ENCODE peak calls at places on chromosomes 7 and 10, in five cellular contexts. G, O, W, J and A are unnamed samples.

GRCh38 chr10:117166420-117167345 is 28.6 kb upstream of the VAX1 start:
- DNase-seq in W (no peak), O (no peak), G (no peak), J (no peak), A (no peak)

GRCh38 chr7:46772740-46773139 is 809.2 kb downstream of the TNS3 start:
- DNase-seq in W (no peak), O (no peak), G (no peak), J (no peak), A (no peak)

GRCh38 chr7:21504021-21504420 is 38.8 kb upstream of the DNAH11 start:
- DNase-seq in O (no peak), W (no peak), G (no peak), J (no peak), A (no peak)

GRCh38 chr7:155590215-155591023 is 44.1 kb upstream of the CNPY1 start:
- DNase-seq in J (no peak), W (peak; percentile 90), G (no peak), O (no peak), A (no peak)

GRCh38 chr10:88012627-88013026 is 149.2 kb downstream of the PTEN start:
- DNase-seq in W (no peak), G (no peak), O (no peak), J (no peak), A (peak; percentile 42)

GRCh38 chr7:30173058-30173897 is 38.5 kb downstream of the MTURN start:
- DNase-seq in O (no peak), W (no peak), G (no peak), J (peak; percentile 86), A (peak; percentile 95)

GRCh38 chr7:137762334-137762733 is 84.4 kb downstream of the DGKI start:
- DNase-seq in J (no peak), W (no peak), G (no peak), O (no peak), A (no peak)

GRCh38 chr7:17054836-17055235 is 173.1 kb upstream of the AGR3 start:
- DNase-seq in W (no peak), J (no peak), O (no peak), G (no peak), A (no peak)

GRCh38 chr10:108392286-108392685 is 1227.8 kb upstream of the SORCS1 start:
- DNase-seq in O (no peak), W (no peak), J (no peak), G (no peak), A (no peak)

GRCh38 chr10:1070939-1071338 is 14.8 kb downstream of the WDR37 start:
- DNase-seq in J (no peak), G (no peak), W (no peak), O (no peak), A (no peak)

GRCh38 chr7:82234457-82235049 is 209.0 kb downstream of the CACNA2D1 start:
- DNase-seq in W (peak; percentile 48), G (no peak), J (no peak), O (no peak), A (peak; percentile 62)

GRCh38 chr10:124181656-124182055 is 88.3 kb upstream of the CHST15 start:
- DNase-seq in O (no peak), G (no peak), W (no peak), J (no peak), A (no peak)

GRCh38 chr7:29946428-29947186 is 43.0 kb downstream of the SCRN1 start:
- DNase-seq in W (peak; percentile 58), J (no peak), G (no peak), O (no peak), A (no peak)